ENCODE peak calls at places on chromosomes 1 and 21, in four cellular contexts. One of them, this sample, is unnamed.
A peak's percentile ranks its signal among the peaks of the same experiment; 100 is the strongest.

GRCh38 chr1:213179784-213180183 is 128.7 kb downstream of the RPS6KC1 start:
- DNase-seq in spleen: no peak
- DNase-seq in heart left ventricle: no peak
- DNase-seq in fibroblast of villous mesenchyme: no peak
- DNase-seq in this sample: no peak

GRCh38 chr1:46173361-46173856 is 1.5 kb upstream of the TSPAN1 start:
- DNase-seq in fibroblast of villous mesenchyme: peak; percentile 31
- DNase-seq in spleen: no peak
- DNase-seq in heart left ventricle: no peak
- DNase-seq in this sample: peak; percentile 52

GRCh38 chr21:35048183-35048601 is 910 bp downstream of the RUNX1 start:
- DNase-seq in spleen: peak; percentile 90
- DNase-seq in fibroblast of villous mesenchyme: peak; percentile 21
- DNase-seq in heart left ventricle: peak; percentile 68
- DNase-seq in this sample: no peak

GRCh38 chr1:229158317-229159294 is 112.3 kb upstream of the RAB4A start:
- DNase-seq in heart left ventricle: no peak
- DNase-seq in spleen: no peak
- DNase-seq in fibroblast of villous mesenchyme: no peak
- DNase-seq in this sample: no peak

GRCh38 chr21:43815107-43815742 is 25.8 kb downstream of the RRP1 start:
- DNase-seq in spleen: no peak
- DNase-seq in fibroblast of villous mesenchyme: no peak
- DNase-seq in heart left ventricle: peak; percentile 37
- DNase-seq in this sample: no peak

GRCh38 chr1:58909162-58909560 is 125.3 kb upstream of the JUN start:
- DNase-seq in spleen: no peak
- DNase-seq in fibroblast of villous mesenchyme: no peak
- DNase-seq in heart left ventricle: no peak
- DNase-seq in this sample: peak; percentile 51

GRCh38 chr1:15835205-15835740 is 12.2 kb upstream of the SPEN start:
- DNase-seq in spleen: no peak
- DNase-seq in heart left ventricle: no peak
- DNase-seq in fibroblast of villous mesenchyme: no peak
- DNase-seq in this sample: no peak

GRCh38 chr1:29679828-29680558 is 443.7 kb downstream of the PTPRU start:
- DNase-seq in fibroblast of villous mesenchyme: no peak
- DNase-seq in heart left ventricle: no peak
- DNase-seq in spleen: no peak
- DNase-seq in this sample: no peak

GRCh38 chr1:198678301-198678836 is 39.5 kb downstream of the PTPRC start:
- DNase-seq in fibroblast of villous mesenchyme: no peak
- DNase-seq in spleen: no peak
- DNase-seq in heart left ventricle: no peak
- DNase-seq in this sample: no peak

GRCh38 chr21:46665566-46665965 is 30.1 kb downstream of the PRMT2 start:
- DNase-seq in spleen: no peak
- DNase-seq in heart left ventricle: no peak
- DNase-seq in fibroblast of villous mesenchyme: no peak
- DNase-seq in this sample: no peak

GRCh38 chr1:44713321-44713781 is 17.6 kb downstream of the RNU5D-1 start:
- DNase-seq in spleen: no peak
- DNase-seq in heart left ventricle: no peak
- DNase-seq in fibroblast of villous mesenchyme: no peak
- DNase-seq in this sample: no peak

GRCh38 chr1:106268070-106268469 is 788.4 kb upstream of the PRMT6 start:
- DNase-seq in spleen: no peak
- DNase-seq in fibroblast of villous mesenchyme: no peak
- DNase-seq in heart left ventricle: no peak
- DNase-seq in this sample: peak; percentile 68

GRCh38 chr1:214440219-214440965 is 111.0 kb downstream of the PTPN14 start:
- DNase-seq in heart left ventricle: no peak
- DNase-seq in fibroblast of villous mesenchyme: peak; percentile 38
- DNase-seq in spleen: no peak
- DNase-seq in this sample: no peak

GRCh38 chr1:207050768-207051614 is at the start of gene YOD1:
- DNase-seq in fibroblast of villous mesenchyme: peak; percentile 90
- DNase-seq in heart left ventricle: peak; percentile 95
- DNase-seq in spleen: peak; percentile 95
- DNase-seq in this sample: peak; percentile 95

GRCh38 chr1:77060000-77060399 is 159.2 kb downstream of the PIGK start:
- DNase-seq in spleen: no peak
- DNase-seq in heart left ventricle: no peak
- DNase-seq in fibroblast of villous mesenchyme: no peak
- DNase-seq in this sample: no peak

GRCh38 chr1:180636138-180636537 is 4.3 kb downstream of the XPR1 start:
- DNase-seq in heart left ventricle: no peak
- DNase-seq in fibroblast of villous mesenchyme: peak; percentile 79
- DNase-seq in spleen: no peak
- DNase-seq in this sample: peak; percentile 67
- TF ChIP-seq CTCF in heart left ventricle: peak; percentile 39
- TF ChIP-seq CTCF in fibroblast of villous mesenchyme: peak; percentile 44
- TF ChIP-seq CTCF in spleen: no peak
- TF ChIP-seq CTCF in this sample: peak; percentile 39

GRCh38 chr1:5419501-5419900 is 572.7 kb downstream of the NPHP4 start:
- DNase-seq in spleen: no peak
- DNase-seq in heart left ventricle: no peak
- DNase-seq in fibroblast of villous mesenchyme: no peak
- DNase-seq in this sample: no peak

GRCh38 chr1:5427026-5427613 is 565.1 kb downstream of the NPHP4 start:
- DNase-seq in heart left ventricle: no peak
- DNase-seq in spleen: no peak
- DNase-seq in fibroblast of villous mesenchyme: no peak
- DNase-seq in this sample: no peak

GRCh38 chr1:5424802-5425201 is 567.4 kb downstream of the NPHP4 start:
- DNase-seq in heart left ventricle: no peak
- DNase-seq in fibroblast of villous mesenchyme: no peak
- DNase-seq in spleen: no peak
- DNase-seq in this sample: no peak

GRCh38 chr1:5425304-5425703 is 566.9 kb downstream of the NPHP4 start:
- DNase-seq in heart left ventricle: no peak
- DNase-seq in fibroblast of villous mesenchyme: no peak
- DNase-seq in spleen: no peak
- DNase-seq in this sample: no peak

DNA sequence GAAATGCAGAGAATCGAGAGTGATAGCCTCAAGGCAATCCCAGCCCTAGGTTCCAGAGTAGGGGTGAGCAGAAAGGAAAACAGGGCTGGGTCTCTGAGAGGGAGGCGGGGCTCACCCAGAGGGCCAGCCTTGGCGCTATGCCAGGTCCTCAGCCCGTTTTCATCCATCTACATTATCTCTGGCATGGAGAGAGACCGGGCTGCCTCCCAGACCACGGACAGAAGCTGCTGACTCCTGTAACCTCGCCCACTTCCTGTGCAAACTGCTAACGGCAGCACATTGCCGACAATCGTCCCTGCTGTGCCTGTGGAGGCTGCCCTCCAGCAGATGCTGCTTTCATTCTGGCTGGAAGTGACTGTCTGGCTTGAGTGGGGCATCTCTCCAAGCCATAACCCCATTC is 569.1 kb downstream of the NPHP4 start:
- DNase-seq in fibroblast of villous mesenchyme: no peak
- DNase-seq in heart left ventricle: no peak
- DNase-seq in spleen: peak; percentile 79
- DNase-seq in this sample: no peak
- H3K4me3 ChIP-seq in fibroblast of villous mesenchyme: no peak overlapping the region
- H3K4me3 ChIP-seq in heart left ventricle: no peak overlapping the region
- H3K4me3 ChIP-seq in spleen: no peak overlapping the region
- H3K4me3 ChIP-seq in this sample: no peak overlapping the region

GRCh38 chr1:160534823-160535605 is 12.0 kb upstream of the SLAMF6 start:
- DNase-seq in spleen: no peak
- DNase-seq in fibroblast of villous mesenchyme: no peak
- DNase-seq in heart left ventricle: no peak
- DNase-seq in this sample: no peak
- TF ChIP-seq CTCF in spleen: no peak
- TF ChIP-seq CTCF in fibroblast of villous mesenchyme: no peak
- TF ChIP-seq CTCF in heart left ventricle: no peak
- TF ChIP-seq CTCF in this sample: no peak

GRCh38 chr1:183632087-183632486 is 3.5 kb downstream of the ARPC5 start:
- DNase-seq in spleen: no peak
- DNase-seq in heart left ventricle: no peak
- DNase-seq in fibroblast of villous mesenchyme: peak; percentile 66
- DNase-seq in this sample: peak; percentile 92

GRCh38 chr1:183635112-183635605 is 424 bp downstream of the ARPC5 start:
- DNase-seq in heart left ventricle: peak; percentile 78
- DNase-seq in spleen: peak; percentile 91
- DNase-seq in fibroblast of villous mesenchyme: peak; percentile 20
- DNase-seq in this sample: peak; percentile 34

GRCh38 chr1:183633676-183634343 is 1.8 kb downstream of the ARPC5 start:
- DNase-seq in spleen: no peak
- DNase-seq in heart left ventricle: no peak
- DNase-seq in fibroblast of villous mesenchyme: peak; percentile 86
- DNase-seq in this sample: peak; percentile 96

GRCh38 chr1:183634429-183635065 is 1.0 kb downstream of the ARPC5 start:
- DNase-seq in heart left ventricle: no peak
- DNase-seq in fibroblast of villous mesenchyme: no peak
- DNase-seq in spleen: no peak
- DNase-seq in this sample: no peak

DNA sequence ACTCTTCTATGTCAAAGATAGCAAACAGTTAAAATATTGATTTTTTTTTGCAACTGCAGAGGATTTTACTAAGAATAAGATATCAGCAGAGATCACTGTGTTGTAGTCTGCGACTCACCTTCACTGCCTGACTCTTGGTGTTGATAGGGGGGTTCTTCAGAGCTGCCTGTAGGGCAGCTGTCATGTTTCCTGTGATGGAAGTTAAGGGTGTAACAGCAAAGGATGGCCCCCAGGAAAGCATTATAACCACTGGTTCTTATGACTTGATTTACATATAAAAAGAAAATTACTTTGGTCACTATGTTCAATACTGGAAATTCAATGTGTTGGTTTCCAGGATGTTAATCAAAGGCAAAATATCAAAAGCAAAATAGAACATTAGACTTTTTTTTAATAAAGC is 2.6 kb downstream of the ARPC5 start:
- DNase-seq in spleen: no peak
- DNase-seq in fibroblast of villous mesenchyme: no peak
- DNase-seq in heart left ventricle: no peak
- DNase-seq in this sample: peak; percentile 23
- H3K4me3 ChIP-seq in spleen: peak overlapping the region; percentile 86
- H3K4me3 ChIP-seq in fibroblast of villous mesenchyme: peak overlapping the region; percentile 90
- H3K4me3 ChIP-seq in heart left ventricle: peak overlapping the region; percentile 86
- H3K4me3 ChIP-seq in this sample: peak overlapping the region; percentile 76

DNA sequence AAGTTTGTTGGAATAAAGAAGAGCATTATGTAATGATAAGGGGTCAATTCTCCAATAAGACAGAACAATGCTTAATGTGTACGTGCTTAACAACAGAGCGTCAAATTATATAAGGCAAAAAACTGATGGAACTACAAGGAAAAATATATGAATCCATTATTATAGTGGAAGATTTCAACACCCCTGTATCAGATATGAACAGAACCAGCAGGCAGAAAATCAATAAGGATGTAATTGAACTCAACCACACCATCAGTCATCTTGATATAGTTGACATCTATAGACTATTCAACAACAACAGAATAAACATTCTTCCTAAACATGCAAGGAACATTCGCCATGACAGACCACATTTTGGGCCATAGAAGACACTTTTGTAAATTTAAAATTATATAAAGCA is 3.6 kb upstream of the CDC73 start:
- DNase-seq in fibroblast of villous mesenchyme: no peak
- DNase-seq in heart left ventricle: no peak
- DNase-seq in spleen: no peak
- DNase-seq in this sample: no peak
- TF ChIP-seq CTCF in fibroblast of villous mesenchyme: no peak
- TF ChIP-seq CTCF in heart left ventricle: no peak
- TF ChIP-seq CTCF in spleen: no peak
- TF ChIP-seq CTCF in this sample: no peak

GRCh38 chr1:85582687-85583354 is 2.3 kb downstream of the CCN1 start:
- DNase-seq in fibroblast of villous mesenchyme: peak; percentile 74
- DNase-seq in spleen: no peak
- DNase-seq in heart left ventricle: no peak
- DNase-seq in this sample: peak; percentile 72

GRCh38 chr1:85584923-85585322 is 4.4 kb downstream of the CCN1 start:
- DNase-seq in heart left ventricle: no peak
- DNase-seq in fibroblast of villous mesenchyme: no peak
- DNase-seq in spleen: no peak
- DNase-seq in this sample: peak; percentile 80

GRCh38 chr1:85581802-85582686 is 1.5 kb downstream of the CCN1 start:
- DNase-seq in fibroblast of villous mesenchyme: peak; percentile 80
- DNase-seq in spleen: no peak
- DNase-seq in heart left ventricle: no peak
- DNase-seq in this sample: peak; percentile 88

GRCh38 chr1:85584264-85584781 is 3.8 kb downstream of the CCN1 start:
- DNase-seq in heart left ventricle: no peak
- DNase-seq in fibroblast of villous mesenchyme: peak; percentile 97
- DNase-seq in spleen: no peak
- DNase-seq in this sample: peak; percentile 93

GRCh38 chr1:85583355-85584263 is 3.0 kb downstream of the CCN1 start:
- DNase-seq in spleen: no peak
- DNase-seq in fibroblast of villous mesenchyme: peak; percentile 66
- DNase-seq in heart left ventricle: no peak
- DNase-seq in this sample: peak; percentile 53
- H3K4me3 ChIP-seq in spleen: peak overlapping the region; percentile 70
- H3K4me3 ChIP-seq in fibroblast of villous mesenchyme: peak overlapping the region; percentile 100
- H3K4me3 ChIP-seq in heart left ventricle: peak overlapping the region; percentile 68
- H3K4me3 ChIP-seq in this sample: peak overlapping the region; percentile 70

DNA sequence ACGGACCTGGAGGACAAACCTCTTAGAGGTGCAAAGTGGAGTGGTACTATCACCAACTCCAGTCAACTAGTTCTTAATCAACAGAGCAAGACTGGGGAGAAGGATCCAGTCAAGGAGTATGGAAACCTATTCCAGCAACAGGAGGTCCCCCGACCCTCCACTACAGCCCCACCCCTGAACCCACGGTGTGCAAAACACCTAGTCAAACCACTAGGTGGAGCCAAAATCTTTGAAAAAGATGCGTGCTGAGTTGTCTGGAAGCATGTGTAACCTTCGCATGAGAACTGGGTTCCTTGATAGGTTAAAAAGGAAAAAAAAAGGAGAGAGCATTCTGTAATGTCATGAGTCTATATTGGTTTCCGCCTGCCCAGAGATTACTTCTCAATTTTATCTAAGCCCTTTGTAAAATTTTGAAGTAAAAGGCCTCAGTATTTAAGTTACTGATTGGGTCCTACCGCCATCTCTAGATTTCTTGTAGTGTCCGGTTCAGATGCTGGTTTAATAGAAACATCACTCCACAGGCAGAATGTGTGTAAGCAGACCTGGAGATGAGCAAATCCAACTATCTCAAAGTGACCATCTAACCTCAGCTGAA is 81.9 kb upstream of the HAO2 start:
- DNase-seq in heart left ventricle: no peak
- DNase-seq in fibroblast of villous mesenchyme: peak; percentile 48
- DNase-seq in spleen: no peak
- DNase-seq in this sample: peak; percentile 73
- TF ChIP-seq CTCF in heart left ventricle: peak; percentile 50
- TF ChIP-seq CTCF in fibroblast of villous mesenchyme: peak; percentile 71
- TF ChIP-seq CTCF in spleen: peak; percentile 23
- TF ChIP-seq CTCF in this sample: peak; percentile 78

GRCh38 chr1:219271914-219272545 is 98.4 kb downstream of the LYPLAL1 start:
- DNase-seq in spleen: no peak
- DNase-seq in fibroblast of villous mesenchyme: peak; percentile 69
- DNase-seq in heart left ventricle: no peak
- DNase-seq in this sample: peak; percentile 77
- H3K4me3 ChIP-seq in spleen: no peak overlapping the region
- H3K4me3 ChIP-seq in fibroblast of villous mesenchyme: peak overlapping the region; percentile 28
- H3K4me3 ChIP-seq in heart left ventricle: peak overlapping the region; percentile 28
- H3K4me3 ChIP-seq in this sample: no peak overlapping the region

GRCh38 chr21:41611966-41612606 is 104.1 kb upstream of the TMPRSS2 start:
- DNase-seq in fibroblast of villous mesenchyme: no peak
- DNase-seq in heart left ventricle: no peak
- DNase-seq in spleen: no peak
- DNase-seq in this sample: peak; percentile 20
- TF ChIP-seq CTCF in fibroblast of villous mesenchyme: no peak
- TF ChIP-seq CTCF in heart left ventricle: no peak
- TF ChIP-seq CTCF in spleen: no peak
- TF ChIP-seq CTCF in this sample: peak; percentile 31